ENCODE peak calls at places on chromosome 12, in six cellular contexts. O is MM.1S, L is hepatocyte, Q is mammary epithelial cell, X is fibroblast of lung, Y is DND-41. P is an unnamed sample. For H3K4me1, the result is how much of the 10 kb centered on the place peaks cover.

GRCh38 chr12:130966443-130967030 is 12.8 kb downstream of the ADGRD1 start:
- DNase-seq in Y (no peak), Q (no peak), L (no peak), O (no peak), X (no peak), P (no peak)

GRCh38 chr12:67048371-67048770 is 220.8 kb upstream of the CAND1 start:
- DNase-seq in Y (no peak), Q (peak), O (no peak), X (no peak), L (no peak), P (no peak)

GRCh38 chr12:25311501-25311900 is 60.8 kb upstream of the KRAS start:
- DNase-seq in Y (no peak), Q (no peak), X (no peak), O (no peak), L (no peak), P (no peak)

GRCh38 chr12:54294152-54294913 is 6.5 kb downstream of the NFE2 start:
- DNase-seq in Y (peak), Q (no peak), O (peak), X (peak), L (peak), P (no peak)

GRCh38 chr12:13817131-13817530 is 164.3 kb downstream of the GRIN2B start:
- DNase-seq in Y (no peak), L (no peak), Q (no peak), O (no peak), X (no peak), P (no peak)

GRCh38 chr12:53743277-53744129 is 8.3 kb downstream of the CISTR start:
- DNase-seq in Q (peak), X (peak), O (peak), Y (peak), L (peak), P (no peak)

GRCh38 chr12:27970981-27971489 is 1.5 kb downstream of the PTHLH start:
- DNase-seq in L (peak), Y (no peak), Q (no peak), X (peak), O (no peak), P (peak)

GRCh38 chr12:101172316-101172715 is 37.7 kb downstream of the SLC5A8 start:
- DNase-seq in X (no peak), O (peak), L (peak), Q (peak), Y (no peak), P (no peak)

GRCh38 chr12:27331927-27332324 is 710 bp upstream of the BMAL2 start:
- DNase-seq in O (no peak), Q (peak), Y (no peak), L (no peak), X (no peak), P (no peak)

GRCh38 chr12:17661250-17661649 is 428.7 kb downstream of the RERGL start:
- DNase-seq in O (no peak), Y (no peak), Q (peak), X (no peak), L (peak), P (no peak)

GRCh38 chr12:86257173-86257572 is 982 bp upstream of the MGAT4C start:
- DNase-seq in Q (no peak), O (no peak), Y (no peak), X (no peak), L (no peak), P (no peak)

GRCh38 chr12:131211279-131211938 is 257.7 kb downstream of the ADGRD1 start:
- DNase-seq in X (no peak), O (no peak), Q (no peak), L (no peak), Y (no peak), P (no peak)

GRCh38 chr12:57196439-57196838 is 20.2 kb upstream of the NXPH4 start:
- DNase-seq in Y (no peak), X (no peak), Q (no peak), O (no peak), L (no peak), P (no peak)

GRCh38 chr12:12909228-12909994 is 18.0 kb downstream of the GPRC5A start:
- DNase-seq in Y (no peak), O (no peak), L (no peak), Q (no peak), X (no peak), P (no peak)

GRCh38 chr12:38385492-38385864 is 68.9 kb downstream of the ALG10B start:
- DNase-seq in L (no peak), X (no peak), Q (no peak), Y (no peak), O (no peak), P (no peak)

GRCh38 chr12:21773799-21774198 is 707 bp downstream of the KCNJ8 start:
- DNase-seq in L (no peak), Y (no peak), O (no peak), X (peak), Q (no peak), P (no peak)

GRCh38 chr12:3655331-3655900 is 97.5 kb downstream of the CRACR2A start:
- DNase-seq in O (no peak), X (peak), Q (peak), L (no peak), Y (peak), P (no peak)

GRCh38 chr12:112798019-112798760 is 6.6 kb downstream of the RPH3A start:
- DNase-seq in X (no peak), L (no peak), Y (no peak), O (no peak), Q (no peak), P (no peak)

GRCh38 chr12:45946435-45946834 is 43.9 kb downstream of the SCAF11 start:
- DNase-seq in Q (no peak), O (no peak), L (no peak), Y (no peak), X (no peak), P (no peak)

GRCh38 chr12:6262211-6262610 is 48.3 kb upstream of the PLEKHG6 start:
- DNase-seq in Q (no peak), O (no peak), L (no peak), Y (no peak), X (no peak), P (no peak)

GRCh38 chr12:42935756-42936155 is 346.2 kb upstream of the PRICKLE1 start:
- DNase-seq in Y (no peak), X (peak), Q (peak), O (no peak), L (no peak), P (peak)

GRCh38 chr12:70559390-70559789 is 77.8 kb downstream of the PTPRB start:
- DNase-seq in O (no peak), Y (no peak), Q (no peak), L (no peak), X (no peak), P (no peak)

GRCh38 chr12:38886064-38886463 is 19.3 kb downstream of the CPNE8 start:
- DNase-seq in L (peak), O (no peak), Y (no peak), Q (peak), X (no peak), P (peak)

GRCh38 chr12:29796823-29797263 is 13.1 kb upstream of the TMTC1 start:
- DNase-seq in Y (no peak), Q (peak), X (peak), L (peak), O (no peak), P (peak)

GRCh38 chr12:75990189-75990912 is 41.2 kb downstream of the PHLDA1 start:
- DNase-seq in L (peak), Q (no peak), Y (no peak), O (no peak), X (no peak), P (no peak)

GRCh38 chr12:118984206-118984943 is 3.0 kb downstream of the SRRM4 start:
- DNase-seq in Q (no peak), X (no peak), L (no peak), Y (no peak), O (no peak), P (no peak)

GRCh38 chr12:85130631-85131030 is 94.5 kb downstream of the LRRIQ1 start:
- DNase-seq in L (peak), O (no peak), X (peak), Q (no peak), Y (no peak), P (peak)

GRCh38 chr12:7142057-7142644 is 12.0 kb downstream of the CLSTN3 start:
- DNase-seq in L (peak), O (peak), Y (peak), X (peak), Q (peak), P (no peak)

GRCh38 chr12:110640275-110641025 is 26.5 kb downstream of the TCTN1 start:
- DNase-seq in Q (no peak), L (no peak), O (no peak), X (no peak), Y (no peak), P (no peak)

GRCh38 chr12:95218852-95219171 is 1.2 kb downstream of the VEZT start:
- DNase-seq in Y (peak), X (no peak), L (no peak), Q (peak), O (peak), P (no peak)

GRCh38 chr12:102249073-102249854 is 51.6 kb upstream of the PMCH start:
- DNase-seq in Y (no peak), L (no peak), X (no peak), O (no peak), Q (peak), P (peak)

DNA sequence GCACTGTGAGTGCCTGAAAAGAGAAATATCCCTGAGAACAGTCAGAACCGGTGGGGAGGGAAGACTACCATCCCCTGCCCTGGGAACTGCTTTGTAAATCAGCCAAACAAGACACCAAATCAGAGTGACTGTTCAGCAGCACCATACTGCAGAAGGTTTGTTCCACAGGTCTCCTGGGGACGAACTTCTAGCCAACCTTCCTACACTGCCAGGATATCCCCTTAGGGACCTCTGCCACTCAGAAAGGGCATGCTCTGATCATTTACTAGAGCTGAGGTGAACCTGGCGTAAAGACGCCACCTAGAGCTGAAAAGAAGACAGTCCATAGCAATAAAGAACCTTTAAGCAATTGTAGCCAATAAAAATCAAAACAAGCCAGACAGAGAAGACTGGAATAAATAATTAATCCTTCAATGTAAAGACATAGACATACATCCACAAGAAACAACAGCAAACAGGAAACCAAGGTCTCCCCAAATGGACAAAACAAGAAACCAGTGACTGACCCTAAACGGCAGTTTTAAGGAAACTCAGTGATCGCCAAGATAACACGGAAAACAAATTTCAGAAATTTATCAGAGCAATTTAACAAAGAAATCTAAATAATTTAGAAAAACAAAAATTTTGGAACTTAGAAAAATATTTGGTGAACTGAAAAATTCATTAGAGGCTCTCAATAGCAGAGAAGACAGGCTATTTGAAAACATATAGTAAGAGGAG is 228.1 kb upstream of the AMIGO2 start:
- DNase-seq in O (peak), Q (peak), L (peak), X (peak), Y (peak), P (peak)
- H2AFZ ChIP-seq in O (no peak), Q (peak), L (no peak), X (no peak), Y (peak), P (peak)

GRCh38 chr12:124168016-124168415 is 126.9 kb upstream of the RFLNA start:
- DNase-seq in Q (no peak), X (no peak), L (no peak), O (no peak), Y (no peak), P (no peak)
- H3K4me1 ChIP-seq in Q (under half), X (under half), L (under half), O (under half), Y (under half), P (under half)

DNA sequence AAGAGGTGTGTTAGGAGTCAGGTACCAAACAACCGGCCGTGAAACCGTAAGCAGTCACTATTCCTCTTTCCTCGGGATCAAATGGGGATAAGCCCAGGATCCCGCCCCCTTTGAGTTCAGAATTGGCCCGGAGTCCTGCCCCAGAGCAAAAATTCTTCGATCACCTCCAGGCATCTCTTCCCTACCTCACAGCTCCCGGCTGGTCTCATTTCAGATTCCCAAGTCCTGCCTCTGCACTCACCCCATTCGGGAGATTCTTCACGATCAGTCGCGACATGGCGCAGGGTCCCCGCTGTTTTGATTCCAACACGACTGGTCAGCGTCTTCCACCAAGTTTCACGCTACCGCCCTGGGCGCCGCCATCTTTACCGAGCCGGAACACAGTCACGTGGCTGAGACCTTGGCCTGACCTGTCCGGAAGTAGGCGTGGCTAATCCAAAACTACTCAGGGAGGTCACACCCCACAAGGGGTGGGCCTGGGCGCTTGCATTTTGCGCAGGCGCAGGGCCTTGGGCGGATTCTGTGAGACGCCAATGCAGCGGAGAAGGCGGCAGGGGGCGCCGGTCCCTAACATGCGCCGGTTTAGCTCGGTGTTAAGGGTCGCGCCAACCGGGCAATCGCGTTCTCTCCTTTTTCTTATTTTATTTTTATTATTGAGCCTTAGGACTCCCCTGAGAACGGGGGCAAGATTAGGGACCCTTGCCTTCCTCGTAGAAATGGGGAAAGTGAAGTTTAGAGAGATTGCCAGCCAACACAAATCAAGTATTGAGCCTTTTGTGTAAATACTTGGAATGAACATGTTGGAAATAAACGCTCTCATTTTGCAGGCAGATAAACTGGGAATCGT is at the start of gene RBM19:
- DNase-seq in L (peak), O (peak), X (peak), Q (peak), Y (peak), P (peak)
- TF ChIP-seq EZH2 in L (no peak), O (no peak), X (no peak), Q (no peak), Y (no peak), P (no peak)

GRCh38 chr12:123696209-123696608 is 15.9 kb upstream of the ATP6V0A2 start:
- DNase-seq in X (no peak), Q (no peak), O (no peak), L (no peak), Y (no peak), P (no peak)

DNA sequence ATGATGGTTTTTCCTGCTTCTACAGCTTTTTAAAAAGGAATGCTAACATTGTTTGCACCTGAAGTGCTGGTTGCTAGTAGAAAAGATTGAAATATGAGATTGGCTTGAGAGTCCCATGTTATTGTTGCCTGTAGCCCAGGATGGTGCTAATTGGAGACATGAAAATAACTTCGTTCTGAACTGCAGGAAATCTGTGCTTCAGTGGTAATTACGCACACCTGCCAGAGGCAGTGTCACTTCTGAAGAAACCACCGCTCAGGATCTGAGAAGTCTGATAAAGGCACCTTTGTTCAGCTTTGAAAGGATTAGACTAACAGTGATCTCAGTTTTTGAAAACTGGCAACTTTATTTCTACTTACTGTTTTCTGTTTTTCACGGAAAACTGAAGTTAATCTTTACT is 15.5 kb upstream of the ATP6V0A2 start:
- DNase-seq in L (no peak), Q (no peak), X (no peak), O (no peak), Y (no peak), P (no peak)
- H2AFZ ChIP-seq in L (no peak), Q (no peak), X (no peak), O (no peak), Y (no peak), P (no peak)

DNA sequence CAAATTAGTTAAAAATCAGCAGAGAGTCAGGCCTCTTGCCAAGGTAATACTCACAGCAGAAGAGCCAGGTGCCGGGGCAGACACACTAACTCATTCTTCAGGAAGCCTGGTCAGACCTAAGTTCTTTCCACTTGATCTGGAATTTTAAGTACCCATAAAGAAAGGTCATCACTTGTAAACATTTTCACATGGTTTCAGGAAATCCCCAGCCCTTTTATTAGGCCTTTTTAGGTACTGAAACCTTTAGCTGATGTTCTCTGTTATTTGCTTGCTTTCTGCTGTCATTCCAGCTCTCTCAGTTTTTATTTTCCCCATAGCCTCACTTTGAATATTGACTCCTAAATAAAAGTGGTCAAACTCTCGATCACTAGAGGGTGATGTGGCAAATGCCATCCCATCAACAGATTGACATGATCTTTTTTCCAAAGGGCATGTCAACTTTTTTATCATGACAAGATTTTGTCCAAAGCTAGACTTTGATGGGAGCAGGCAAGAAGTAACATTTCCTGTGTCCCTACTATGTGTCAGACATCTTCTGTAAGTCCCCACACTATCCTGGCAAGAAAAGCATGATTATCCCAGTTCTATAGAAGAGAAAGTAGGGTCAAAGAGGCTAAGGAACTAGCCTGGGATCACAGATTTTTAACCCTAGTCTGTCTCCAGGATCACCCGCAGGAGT is 5.7 kb downstream of the ISCU start:
- DNase-seq in O (peak), Q (no peak), X (no peak), L (no peak), Y (no peak), P (peak)
- H3K4me1 ChIP-seq in O (half or more), Q (under half), X (under half), L (under half), Y (under half), P (under half)

GRCh38 chr12:49621651-49622500 is 1.5 kb upstream of the PRPF40B start:
- DNase-seq in Q (no peak), L (no peak), Y (peak), X (no peak), O (no peak), P (no peak)
- TF ChIP-seq EZH2 in Q (no peak), L (no peak), Y (no peak), X (no peak), O (no peak), P (no peak)

GRCh38 chr12:720231-720941 is 32.0 kb upstream of the WNK1 start:
- DNase-seq in Q (no peak), O (no peak), Y (no peak), L (no peak), X (no peak), P (no peak)

GRCh38 chr12:724194-724855 is 28.1 kb upstream of the WNK1 start:
- DNase-seq in Y (no peak), X (no peak), Q (peak), O (no peak), L (no peak), P (no peak)

GRCh38 chr12:716506-716905 is 35.9 kb upstream of the WNK1 start:
- DNase-seq in O (no peak), L (peak), Q (no peak), Y (no peak), X (no peak), P (peak)

GRCh38 chr12:713281-713875 is 39.0 kb upstream of the WNK1 start:
- DNase-seq in O (no peak), Q (no peak), Y (no peak), L (no peak), X (no peak), P (no peak)

GRCh38 chr12:718756-719138 is 33.6 kb upstream of the WNK1 start:
- DNase-seq in X (no peak), Y (no peak), L (no peak), Q (no peak), O (no peak), P (no peak)
- H2AFZ ChIP-seq in X (no peak), Y (no peak), L (no peak), Q (peak), O (no peak), P (peak)

GRCh38 chr12:120249266-120249874 is 16.2 kb downstream of the PXN start:
- DNase-seq in O (no peak), L (no peak), X (no peak), Y (no peak), Q (no peak), P (no peak)
- H3K4me1 ChIP-seq in O (under half), L (under half), X (under half), Y (under half), Q (half or more), P (under half)